ENCODE peak calls at places on chromosomes 12 and 14, in four cellular contexts. O, U, S and D are unnamed samples. For H3K4me1, the result is how much of the 10 kb centered on the place peaks cover.

GRCh38 chr14:75977544-75977943 is 4.3 kb downstream of the TGFB3 start:
- DNase-seq in O (no peak), U (no peak), S (no peak), D (no peak)

GRCh38 chr12:4787965-4788364 is 67.8 kb downstream of the GALNT8 start:
- DNase-seq in O (no peak), U (no peak), S (no peak), D (no peak)

GRCh38 chr12:11860026-11860425 is 210.6 kb downstream of the ETV6 start:
- DNase-seq in O (no peak), U (no peak), S (no peak), D (no peak)

GRCh38 chr14:59343585-59343984 is 121.6 kb downstream of the GPR135 start:
- DNase-seq in O (no peak), U (no peak), S (peak), D (peak)

GRCh38 chr12:59372971-59373370 is 222.9 kb upstream of the SLC16A7 start:
- DNase-seq in O (no peak), U (no peak), S (no peak), D (no peak)

GRCh38 chr14:31261859-31262739 is 54.5 kb upstream of the HECTD1 start:
- DNase-seq in O (no peak), U (peak), S (peak), D (no peak)

GRCh38 chr12:119989619-119990381 is 764 bp downstream of the BICDL1 start:
- DNase-seq in O (peak), U (peak), S (peak), D (peak)

GRCh38 chr12:97312570-97313135 is 150.0 kb upstream of the RMST start:
- DNase-seq in O (peak), U (no peak), S (no peak), D (no peak)

GRCh38 chr14:58607571-58608317 is 30.0 kb upstream of the DACT1 start:
- DNase-seq in O (no peak), U (no peak), S (no peak), D (no peak)

GRCh38 chr14:36863271-36863670 is 201.6 kb downstream of the PAX9 start:
- DNase-seq in O (no peak), U (no peak), S (no peak), D (no peak)

GRCh38 chr12:29889737-29890136 is 106.0 kb upstream of the TMTC1 start:
- DNase-seq in O (peak), U (peak), S (peak), D (peak)

GRCh38 chr14:42806909-42807315 is 1200.2 kb downstream of the LRFN5 start:
- DNase-seq in O (no peak), U (no peak), S (no peak), D (no peak)

GRCh38 chr14:52397844-52398243 is 83.7 kb downstream of the PTGER2 start:
- DNase-seq in O (no peak), U (no peak), S (no peak), D (no peak)

GRCh38 chr12:89648211-89648930 is 60.3 kb downstream of the ATP2B1 start:
- DNase-seq in O (no peak), U (no peak), S (no peak), D (no peak)

GRCh38 chr12:93921511-93921910 is 226.9 kb upstream of the PLXNC1 start:
- DNase-seq in O (no peak), U (no peak), S (no peak), D (no peak)

GRCh38 chr12:123026094-123026853 is 45.8 kb downstream of the ARL6IP4 start:
- DNase-seq in O (no peak), U (no peak), S (no peak), D (no peak)

GRCh38 chr14:104697317-104697703 is 7.9 kb downstream of the INF2 start:
- DNase-seq in O (no peak), U (no peak), S (no peak), D (no peak)
- H3K27ac ChIP-seq in O (no peak), U (peak), S (no peak), D (peak)

GRCh38 chr14:99080306-99080705 is 191.7 kb downstream of the BCL11B start:
- DNase-seq in O (no peak), U (no peak), S (no peak), D (no peak)
- H3K4me1 ChIP-seq in O (under half), U (under half), S (under half), D (under half)

DNA sequence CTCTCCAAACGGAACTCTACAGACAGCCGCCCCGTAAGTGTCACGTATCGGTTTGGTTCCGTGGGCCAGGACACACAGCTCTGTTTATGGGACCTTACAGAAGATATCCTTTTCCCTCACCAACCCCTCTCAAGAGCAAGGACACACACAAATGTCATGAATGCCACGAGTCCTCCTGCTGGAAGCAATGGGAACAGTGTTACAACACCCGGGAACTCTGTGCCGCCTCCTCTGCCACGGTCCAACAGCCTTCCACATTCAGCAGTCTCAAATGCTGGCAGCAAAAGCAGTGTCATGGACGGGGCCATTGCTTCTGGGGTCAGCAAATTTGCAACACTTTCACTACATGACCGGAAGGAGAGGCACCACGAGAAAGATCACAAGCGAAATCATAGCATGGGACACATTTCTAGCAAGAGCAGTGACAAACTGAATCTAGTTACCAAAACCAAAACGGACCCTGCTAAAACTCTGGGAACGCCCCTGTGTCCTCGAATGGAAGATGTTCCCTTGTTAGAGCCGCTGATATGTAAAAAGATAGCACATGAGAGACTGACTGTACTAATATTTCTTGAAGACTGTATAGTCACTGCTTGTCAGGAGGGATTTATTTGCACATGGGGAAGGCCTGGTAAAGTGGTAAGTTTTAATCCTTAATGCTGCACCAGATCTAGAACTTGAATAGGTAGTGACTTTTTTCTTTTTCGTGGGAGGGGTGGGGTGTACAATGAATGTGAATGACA is 69.7 kb downstream of the WDR20 start:
- DNase-seq in O (no peak), U (peak), S (no peak), D (no peak)
- TF ChIP-seq CTCF in O (no peak), U (no peak), S (no peak), D (peak)

GRCh38 chr14:99563749-99564129 is 40.3 kb downstream of the CCDC85C start:
- DNase-seq in O (no peak), U (no peak), S (peak), D (no peak)

GRCh38 chr14:99564903-99565259 is 39.1 kb downstream of the CCDC85C start:
- DNase-seq in O (no peak), U (no peak), S (peak), D (no peak)

GRCh38 chr14:99565383-99565782 is 38.6 kb downstream of the CCDC85C start:
- DNase-seq in O (no peak), U (no peak), S (no peak), D (no peak)

GRCh38 chr14:99562848-99563748 is 40.9 kb downstream of the CCDC85C start:
- DNase-seq in O (no peak), U (peak), S (peak), D (peak)

GRCh38 chr14:99564256-99564902 is 39.6 kb downstream of the CCDC85C start:
- DNase-seq in O (no peak), U (peak), S (peak), D (peak)
- H3K27ac ChIP-seq in O (no peak), U (peak), S (peak), D (peak)

DNA sequence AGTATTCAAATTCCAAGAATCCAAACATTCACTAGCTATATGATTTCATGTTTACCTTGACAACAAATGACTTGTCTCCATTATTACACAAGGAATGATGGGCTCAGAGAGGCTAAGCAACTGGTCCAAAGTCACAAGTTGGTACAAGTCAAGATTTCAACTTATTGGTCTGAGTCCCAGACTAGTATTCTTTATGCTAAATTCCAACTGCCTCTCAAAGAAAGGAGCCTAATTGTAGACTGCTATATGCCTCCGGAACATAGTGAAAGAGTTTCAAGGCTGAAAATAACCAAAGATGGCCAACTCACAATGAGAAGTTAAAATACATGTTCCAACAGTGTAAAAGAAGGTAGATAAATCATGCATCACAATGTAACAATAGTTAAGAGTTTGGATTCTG is 7.5 kb downstream of the BTG1 start:
- DNase-seq in O (no peak), U (no peak), S (no peak), D (no peak)
- H3K4me1 ChIP-seq in O (half or more), U (under half), S (half or more), D (half or more)

GRCh38 chr14:50231475-50232275 is at the start of gene SOS2:
- DNase-seq in O (peak), U (peak), S (peak), D (peak)
- TF ChIP-seq CTCF in O (peak), U (no peak), S (no peak), D (no peak)

GRCh38 chr12:102281231-102281630 is 83.6 kb upstream of the PMCH start:
- DNase-seq in O (no peak), U (no peak), S (no peak), D (no peak)
- H3K27ac ChIP-seq in O (no peak), U (no peak), S (no peak), D (no peak)

GRCh38 chr12:75482636-75483035 is 2.1 kb downstream of the GLIPR1 start:
- DNase-seq in O (peak), U (no peak), S (no peak), D (no peak)
- H3K4me1 ChIP-seq in O (half or more), U (under half), S (under half), D (under half)